ENCODE peak calls at places on chromosomes 4 and X, in nine cellular contexts. One of them, this sample, is unnamed.

GRCh38 chr4:34633216-34633615 is 1611.1 kb downstream of the ARAP2 start:
- DNase-seq in astrocyte: no peak
- DNase-seq in IMR-90: no peak
- DNase-seq in colonic mucosa: no peak
- DNase-seq in BJ: no peak
- DNase-seq in BE2C: no peak
- DNase-seq in A673: no peak
- DNase-seq in iPS DF 6.9: no peak
- DNase-seq in bronchial epithelial cell: no peak
- DNase-seq in this sample: no peak

GRCh38 chr4:48896845-48897244 is 9.7 kb downstream of the OCIAD2 start:
- DNase-seq in astrocyte: no peak
- DNase-seq in IMR-90: no peak
- DNase-seq in colonic mucosa: no peak
- DNase-seq in BJ: no peak
- DNase-seq in BE2C: no peak
- DNase-seq in A673: no peak
- DNase-seq in iPS DF 6.9: no peak
- DNase-seq in bronchial epithelial cell: no peak
- DNase-seq in this sample: no peak

GRCh38 chr4:48944252-48944651 is 37.7 kb upstream of the OCIAD2 start:
- DNase-seq in astrocyte: peak; percentile 55
- DNase-seq in IMR-90: no peak
- DNase-seq in colonic mucosa: peak; percentile 25
- DNase-seq in BJ: no peak
- DNase-seq in BE2C: no peak
- DNase-seq in A673: no peak
- DNase-seq in iPS DF 6.9: no peak
- DNase-seq in bronchial epithelial cell: peak; percentile 96
- DNase-seq in this sample: no peak

GRCh38 chr4:8164194-8164565 is 5.6 kb upstream of the ABLIM2 start:
- DNase-seq in astrocyte: no peak
- DNase-seq in IMR-90: no peak
- DNase-seq in colonic mucosa: no peak
- DNase-seq in BJ: no peak
- DNase-seq in BE2C: no peak
- DNase-seq in A673: no peak
- DNase-seq in iPS DF 6.9: no peak
- DNase-seq in bronchial epithelial cell: peak; percentile 65
- DNase-seq in this sample: no peak

GRCh38 chr4:82398263-82398662 is 24.5 kb upstream of the HNRNPD start:
- DNase-seq in astrocyte: no peak
- DNase-seq in IMR-90: no peak
- DNase-seq in colonic mucosa: no peak
- DNase-seq in BJ: no peak
- DNase-seq in BE2C: no peak
- DNase-seq in A673: no peak
- DNase-seq in iPS DF 6.9: no peak
- DNase-seq in bronchial epithelial cell: no peak
- DNase-seq in this sample: no peak

GRCh38 chr4:10023050-10023419 is 1.7 kb upstream of the SLC2A9 start:
- DNase-seq in astrocyte: no peak
- DNase-seq in IMR-90: no peak
- DNase-seq in colonic mucosa: no peak
- DNase-seq in BJ: no peak
- DNase-seq in BE2C: no peak
- DNase-seq in A673: no peak
- DNase-seq in iPS DF 6.9: no peak
- DNase-seq in bronchial epithelial cell: no peak
- DNase-seq in this sample: peak; percentile 8

GRCh38 chrX:121389976-121390709 is 342.7 kb downstream of the GLUD2 start:
- DNase-seq in astrocyte: peak; percentile 31
- DNase-seq in IMR-90: no peak
- DNase-seq in colonic mucosa: peak; percentile 20
- DNase-seq in BJ: no peak
- DNase-seq in BE2C: no peak
- DNase-seq in A673: no peak
- DNase-seq in iPS DF 6.9: no peak
- DNase-seq in bronchial epithelial cell: peak; percentile 0
- DNase-seq in this sample: no peak

GRCh38 chr4:13173974-13174373 is 310.2 kb downstream of the RAB28 start:
- DNase-seq in astrocyte: no peak
- DNase-seq in IMR-90: no peak
- DNase-seq in colonic mucosa: peak; percentile 30
- DNase-seq in BJ: no peak
- DNase-seq in BE2C: no peak
- DNase-seq in A673: no peak
- DNase-seq in iPS DF 6.9: no peak
- DNase-seq in bronchial epithelial cell: no peak
- DNase-seq in this sample: no peak

GRCh38 chr4:152998861-152999260 is 62.7 kb downstream of the FHDC1 start:
- DNase-seq in astrocyte: no peak
- DNase-seq in IMR-90: no peak
- DNase-seq in colonic mucosa: no peak
- DNase-seq in BJ: no peak
- DNase-seq in BE2C: no peak
- DNase-seq in A673: no peak
- DNase-seq in iPS DF 6.9: no peak
- DNase-seq in bronchial epithelial cell: no peak
- DNase-seq in this sample: no peak

GRCh38 chr4:2417196-2417764 is 1.2 kb downstream of the ZFYVE28 start:
- DNase-seq in astrocyte: no peak
- DNase-seq in IMR-90: no peak
- DNase-seq in colonic mucosa: no peak
- DNase-seq in BJ: no peak
- DNase-seq in BE2C: no peak
- DNase-seq in A673: no peak
- DNase-seq in iPS DF 6.9: no peak
- DNase-seq in bronchial epithelial cell: no peak
- DNase-seq in this sample: no peak

GRCh38 chrX:43707812-43708548 is 51.9 kb downstream of the MAOA start:
- DNase-seq in astrocyte: no peak
- DNase-seq in IMR-90: no peak
- DNase-seq in colonic mucosa: peak; percentile 77
- DNase-seq in BJ: no peak
- DNase-seq in BE2C: no peak
- DNase-seq in A673: peak; percentile 35
- DNase-seq in iPS DF 6.9: no peak
- DNase-seq in bronchial epithelial cell: peak; percentile 44
- DNase-seq in this sample: no peak

GRCh38 chrX:133570549-133570948 is 155.3 kb upstream of the GPC4 start:
- DNase-seq in astrocyte: peak; percentile 67
- DNase-seq in IMR-90: no peak
- DNase-seq in colonic mucosa: no peak
- DNase-seq in BJ: no peak
- DNase-seq in BE2C: no peak
- DNase-seq in A673: no peak
- DNase-seq in iPS DF 6.9: no peak
- DNase-seq in bronchial epithelial cell: peak; percentile 13
- DNase-seq in this sample: no peak

GRCh38 chrX:131059231-131059630 is 1.1 kb downstream of the ARHGAP36 start:
- DNase-seq in astrocyte: no peak
- DNase-seq in IMR-90: no peak
- DNase-seq in colonic mucosa: no peak
- DNase-seq in BJ: no peak
- DNase-seq in BE2C: no peak
- DNase-seq in A673: no peak
- DNase-seq in iPS DF 6.9: no peak
- DNase-seq in bronchial epithelial cell: no peak
- DNase-seq in this sample: no peak

GRCh38 chrX:131058136-131058868 is at the start of gene ARHGAP36:
- DNase-seq in astrocyte: no peak
- DNase-seq in IMR-90: no peak
- DNase-seq in colonic mucosa: no peak
- DNase-seq in BJ: no peak
- DNase-seq in BE2C: no peak
- DNase-seq in A673: no peak
- DNase-seq in iPS DF 6.9: no peak
- DNase-seq in bronchial epithelial cell: no peak
- DNase-seq in this sample: peak; percentile 33

GRCh38 chrX:131057706-131058105 is 440 bp upstream of the ARHGAP36 start:
- DNase-seq in astrocyte: no peak
- DNase-seq in IMR-90: no peak
- DNase-seq in colonic mucosa: no peak
- DNase-seq in BJ: no peak
- DNase-seq in BE2C: no peak
- DNase-seq in A673: no peak
- DNase-seq in iPS DF 6.9: no peak
- DNase-seq in bronchial epithelial cell: no peak
- DNase-seq in this sample: no peak

GRCh38 chrX:131063613-131064012 is 5.5 kb downstream of the ARHGAP36 start:
- DNase-seq in astrocyte: no peak
- DNase-seq in IMR-90: no peak
- DNase-seq in colonic mucosa: no peak
- DNase-seq in BJ: no peak
- DNase-seq in BE2C: no peak
- DNase-seq in A673: no peak
- DNase-seq in iPS DF 6.9: no peak
- DNase-seq in bronchial epithelial cell: no peak
- DNase-seq in this sample: no peak

DNA sequence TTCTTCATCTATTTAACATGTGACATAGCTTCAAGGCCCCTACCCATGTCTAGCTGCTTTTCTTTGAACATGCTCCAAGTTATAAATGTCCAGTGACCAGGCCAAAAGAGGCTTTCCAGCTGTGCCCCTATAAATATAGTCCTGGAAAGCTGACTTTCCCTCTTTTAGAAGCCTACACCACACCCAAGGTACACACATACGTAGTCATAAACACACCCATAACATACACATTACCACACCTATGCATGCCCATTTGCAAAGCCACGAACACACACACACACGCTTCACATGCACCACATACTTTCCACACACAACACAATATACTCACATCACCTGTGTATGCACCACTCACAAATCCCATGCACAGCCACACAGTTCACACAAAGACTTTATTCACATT is 2.0 kb downstream of the ARHGAP36 start:
- DNase-seq in astrocyte: no peak
- DNase-seq in IMR-90: no peak
- DNase-seq in colonic mucosa: no peak
- DNase-seq in BJ: no peak
- DNase-seq in BE2C: no peak
- DNase-seq in A673: no peak
- DNase-seq in iPS DF 6.9: no peak
- DNase-seq in bronchial epithelial cell: no peak
- DNase-seq in this sample: no peak
- H3K27me3 ChIP-seq in astrocyte: no peaks in the 10 kb centered on the region
- H3K27me3 ChIP-seq in IMR-90: peaks cover 4% of the 10 kb centered on the region
- H3K27me3 ChIP-seq in colonic mucosa: no peaks in the 10 kb centered on the region
- H3K27me3 ChIP-seq in BJ: no peaks in the 10 kb centered on the region
- H3K27me3 ChIP-seq in BE2C: no peaks in the 10 kb centered on the region
- H3K27me3 ChIP-seq in A673: peaks cover 18% of the 10 kb centered on the region
- H3K27me3 ChIP-seq in iPS DF 6.9: peaks cover 15% of the 10 kb centered on the region
- H3K27me3 ChIP-seq in bronchial epithelial cell: peaks cover 1% of the 10 kb centered on the region
- H3K27me3 ChIP-seq in this sample: peaks cover 27% of the 10 kb centered on the region

DNA sequence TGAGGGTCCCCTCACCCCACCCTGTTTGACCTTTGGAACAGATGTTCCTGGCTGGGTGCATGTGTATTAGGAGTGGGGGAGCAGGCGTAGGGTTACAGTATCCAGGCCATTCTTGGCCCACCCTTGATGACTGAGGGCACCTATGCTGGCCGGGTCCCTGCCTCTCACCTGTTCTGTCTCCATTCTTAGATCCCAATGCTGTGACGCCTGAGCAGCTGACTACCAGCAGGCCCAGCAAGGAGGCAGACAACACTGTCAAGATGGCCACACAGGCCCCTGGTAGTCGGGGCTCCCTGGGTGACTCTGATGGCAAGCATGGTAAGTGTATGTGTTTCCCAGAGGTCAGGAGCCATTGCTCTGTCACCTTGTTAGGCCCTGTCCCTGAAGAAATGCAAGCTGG is 10.9 kb downstream of the EFNB1 start:
- DNase-seq in astrocyte: no peak
- DNase-seq in IMR-90: no peak
- DNase-seq in colonic mucosa: no peak
- DNase-seq in BJ: no peak
- DNase-seq in BE2C: no peak
- DNase-seq in A673: no peak
- DNase-seq in iPS DF 6.9: no peak
- DNase-seq in bronchial epithelial cell: no peak
- DNase-seq in this sample: no peak
- H3K27me3 ChIP-seq in astrocyte: no peaks in the 10 kb centered on the region
- H3K27me3 ChIP-seq in IMR-90: no peaks in the 10 kb centered on the region
- H3K27me3 ChIP-seq in colonic mucosa: no peaks in the 10 kb centered on the region
- H3K27me3 ChIP-seq in BJ: no peaks in the 10 kb centered on the region
- H3K27me3 ChIP-seq in BE2C: no peaks in the 10 kb centered on the region
- H3K27me3 ChIP-seq in A673: no peaks in the 10 kb centered on the region
- H3K27me3 ChIP-seq in iPS DF 6.9: no peaks in the 10 kb centered on the region
- H3K27me3 ChIP-seq in bronchial epithelial cell: no peaks in the 10 kb centered on the region
- H3K27me3 ChIP-seq in this sample: peaks cover 8% of the 10 kb centered on the region

DNA sequence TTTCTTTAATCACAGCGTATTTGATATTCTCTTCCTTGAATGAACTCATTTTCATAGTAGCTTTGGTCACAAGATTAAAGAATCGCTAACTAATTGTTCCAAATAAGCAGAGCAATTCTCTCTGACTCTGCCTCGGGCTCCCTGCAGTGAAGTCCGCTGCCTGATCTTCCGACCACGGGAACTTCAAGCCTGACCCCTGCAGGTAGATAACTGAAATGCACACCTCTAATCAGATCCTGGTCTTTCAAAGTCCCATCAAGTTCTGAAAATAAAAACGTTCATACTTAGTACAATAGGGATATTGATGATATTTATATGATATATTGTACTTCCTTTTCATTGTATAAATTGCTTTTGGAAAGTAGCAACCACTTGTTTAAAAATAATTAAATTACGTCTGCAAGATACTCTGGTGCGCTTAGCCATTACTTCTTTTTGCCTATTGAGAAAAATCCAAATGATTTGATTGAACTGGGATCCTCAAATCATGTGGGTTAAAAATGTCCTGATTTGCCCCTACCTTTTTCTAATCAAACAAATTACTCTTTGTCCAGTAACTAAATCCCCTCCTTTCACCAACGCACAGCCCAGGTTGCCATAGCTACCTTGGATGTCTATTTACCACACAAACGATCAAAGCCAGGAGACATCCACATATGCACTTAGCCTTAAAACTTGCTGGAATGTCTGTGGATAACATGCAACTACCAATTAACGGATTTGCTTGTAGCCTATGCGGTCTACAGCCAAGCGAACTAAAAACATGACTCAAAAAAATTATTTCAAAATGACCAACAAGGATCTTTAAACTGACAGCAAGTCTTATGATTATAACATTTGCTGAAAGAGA is 4.2 kb downstream of the MID1 start:
- DNase-seq in astrocyte: peak; percentile 68
- DNase-seq in IMR-90: peak; percentile 58
- DNase-seq in colonic mucosa: peak; percentile 58
- DNase-seq in BJ: peak; percentile 37
- DNase-seq in BE2C: peak; percentile 49
- DNase-seq in A673: peak; percentile 58
- DNase-seq in iPS DF 6.9: no peak
- DNase-seq in bronchial epithelial cell: no peak
- DNase-seq in this sample: peak; percentile 51
- H3K27me3 ChIP-seq in astrocyte: no peaks in the 10 kb centered on the region
- H3K27me3 ChIP-seq in IMR-90: no peaks in the 10 kb centered on the region
- H3K27me3 ChIP-seq in colonic mucosa: no peaks in the 10 kb centered on the region
- H3K27me3 ChIP-seq in BJ: no peaks in the 10 kb centered on the region
- H3K27me3 ChIP-seq in BE2C: no peaks in the 10 kb centered on the region
- H3K27me3 ChIP-seq in A673: no peaks in the 10 kb centered on the region
- H3K27me3 ChIP-seq in iPS DF 6.9: no peaks in the 10 kb centered on the region
- H3K27me3 ChIP-seq in bronchial epithelial cell: no peaks in the 10 kb centered on the region
- H3K27me3 ChIP-seq in this sample: no peaks in the 10 kb centered on the region

DNA sequence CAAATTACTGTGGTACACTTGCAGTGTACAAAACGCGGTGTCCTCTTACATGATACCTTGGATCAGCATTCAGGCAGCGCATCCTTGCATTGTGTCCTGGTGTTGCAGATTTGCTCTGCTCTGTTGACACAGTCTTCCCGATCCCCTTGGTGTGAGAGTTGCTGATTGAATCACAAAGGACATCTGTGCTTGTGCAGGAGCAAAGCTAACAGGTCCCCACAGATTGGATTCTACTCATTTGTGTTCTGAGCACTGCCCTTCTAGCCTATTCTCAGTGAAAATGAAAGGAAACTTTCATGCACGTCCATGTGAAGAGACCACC is 171.4 kb downstream of the FRMPD4 start:
- DNase-seq in astrocyte: no peak
- DNase-seq in IMR-90: no peak
- DNase-seq in colonic mucosa: no peak
- DNase-seq in BJ: no peak
- DNase-seq in BE2C: no peak
- DNase-seq in A673: no peak
- DNase-seq in iPS DF 6.9: no peak
- DNase-seq in bronchial epithelial cell: no peak
- DNase-seq in this sample: peak; percentile 59
- H3K27me3 ChIP-seq in astrocyte: no peaks in the 10 kb centered on the region
- H3K27me3 ChIP-seq in IMR-90: no peaks in the 10 kb centered on the region
- H3K27me3 ChIP-seq in colonic mucosa: no peaks in the 10 kb centered on the region
- H3K27me3 ChIP-seq in BJ: no peaks in the 10 kb centered on the region
- H3K27me3 ChIP-seq in BE2C: no peaks in the 10 kb centered on the region
- H3K27me3 ChIP-seq in A673: peaks cover 5% of the 10 kb centered on the region
- H3K27me3 ChIP-seq in iPS DF 6.9: no peaks in the 10 kb centered on the region
- H3K27me3 ChIP-seq in bronchial epithelial cell: no peaks in the 10 kb centered on the region
- H3K27me3 ChIP-seq in this sample: no peaks in the 10 kb centered on the region